ENCODE peak calls at places on chromosomes 12 and 14, in nine cellular contexts. One of them, this sample, is unnamed.

GRCh38 chr14:80378084-80378483 is 166.8 kb upstream of the DIO2 start:
- DNase-seq in uterus: no peak
- DNase-seq in lung: no peak
- DNase-seq in prostate gland: no peak
- DNase-seq in heart left ventricle: no peak
- DNase-seq in fibroblast of mammary gland: no peak
- DNase-seq in HL-60: no peak
- DNase-seq in HFFc6: no peak
- DNase-seq in HepG2: no peak
- DNase-seq in this sample: no peak

GRCh38 chr14:95597784-95598204 is 62.9 kb downstream of the GLRX5 start:
- DNase-seq in uterus: no peak
- DNase-seq in lung: no peak
- DNase-seq in prostate gland: no peak
- DNase-seq in heart left ventricle: no peak
- DNase-seq in fibroblast of mammary gland: peak
- DNase-seq in HL-60: no peak
- DNase-seq in HFFc6: peak
- DNase-seq in HepG2: no peak
- DNase-seq in this sample: no peak

GRCh38 chr12:47319746-47320145 is 240.0 kb upstream of the AMIGO2 start:
- DNase-seq in uterus: no peak
- DNase-seq in lung: no peak
- DNase-seq in prostate gland: no peak
- DNase-seq in heart left ventricle: no peak
- DNase-seq in fibroblast of mammary gland: no peak
- DNase-seq in HL-60: no peak
- DNase-seq in HFFc6: no peak
- DNase-seq in HepG2: no peak
- DNase-seq in this sample: no peak

GRCh38 chr14:28751467-28752058 is 15.0 kb upstream of the FOXG1 start:
- DNase-seq in uterus: no peak
- DNase-seq in lung: no peak
- DNase-seq in prostate gland: no peak
- DNase-seq in heart left ventricle: no peak
- DNase-seq in fibroblast of mammary gland: peak
- DNase-seq in HL-60: peak
- DNase-seq in HFFc6: peak
- DNase-seq in HepG2: peak
- DNase-seq in this sample: peak

GRCh38 chr14:52003324-52003723 is 14.0 kb downstream of the RTRAF start:
- DNase-seq in uterus: no peak
- DNase-seq in lung: no peak
- DNase-seq in prostate gland: no peak
- DNase-seq in heart left ventricle: no peak
- DNase-seq in fibroblast of mammary gland: peak
- DNase-seq in HL-60: no peak
- DNase-seq in HFFc6: no peak
- DNase-seq in HepG2: no peak
- DNase-seq in this sample: peak

GRCh38 chr14:85531594-85532391 is 1.8 kb downstream of the FLRT2 start:
- DNase-seq in uterus: peak
- DNase-seq in lung: peak
- DNase-seq in prostate gland: peak
- DNase-seq in heart left ventricle: peak
- DNase-seq in fibroblast of mammary gland: peak
- DNase-seq in HL-60: peak
- DNase-seq in HFFc6: peak
- DNase-seq in HepG2: no peak
- DNase-seq in this sample: peak

GRCh38 chr12:95863337-95863736 is 4.6 kb downstream of the SNRPF start:
- DNase-seq in uterus: no peak
- DNase-seq in lung: no peak
- DNase-seq in prostate gland: no peak
- DNase-seq in heart left ventricle: no peak
- DNase-seq in fibroblast of mammary gland: no peak
- DNase-seq in HL-60: no peak
- DNase-seq in HFFc6: no peak
- DNase-seq in HepG2: no peak
- DNase-seq in this sample: no peak

GRCh38 chr14:32367501-32367900 is 38.4 kb downstream of the AKAP6 start:
- DNase-seq in uterus: no peak
- DNase-seq in lung: no peak
- DNase-seq in prostate gland: no peak
- DNase-seq in heart left ventricle: no peak
- DNase-seq in fibroblast of mammary gland: peak
- DNase-seq in HL-60: no peak
- DNase-seq in HFFc6: no peak
- DNase-seq in HepG2: no peak
- DNase-seq in this sample: no peak

DNA sequence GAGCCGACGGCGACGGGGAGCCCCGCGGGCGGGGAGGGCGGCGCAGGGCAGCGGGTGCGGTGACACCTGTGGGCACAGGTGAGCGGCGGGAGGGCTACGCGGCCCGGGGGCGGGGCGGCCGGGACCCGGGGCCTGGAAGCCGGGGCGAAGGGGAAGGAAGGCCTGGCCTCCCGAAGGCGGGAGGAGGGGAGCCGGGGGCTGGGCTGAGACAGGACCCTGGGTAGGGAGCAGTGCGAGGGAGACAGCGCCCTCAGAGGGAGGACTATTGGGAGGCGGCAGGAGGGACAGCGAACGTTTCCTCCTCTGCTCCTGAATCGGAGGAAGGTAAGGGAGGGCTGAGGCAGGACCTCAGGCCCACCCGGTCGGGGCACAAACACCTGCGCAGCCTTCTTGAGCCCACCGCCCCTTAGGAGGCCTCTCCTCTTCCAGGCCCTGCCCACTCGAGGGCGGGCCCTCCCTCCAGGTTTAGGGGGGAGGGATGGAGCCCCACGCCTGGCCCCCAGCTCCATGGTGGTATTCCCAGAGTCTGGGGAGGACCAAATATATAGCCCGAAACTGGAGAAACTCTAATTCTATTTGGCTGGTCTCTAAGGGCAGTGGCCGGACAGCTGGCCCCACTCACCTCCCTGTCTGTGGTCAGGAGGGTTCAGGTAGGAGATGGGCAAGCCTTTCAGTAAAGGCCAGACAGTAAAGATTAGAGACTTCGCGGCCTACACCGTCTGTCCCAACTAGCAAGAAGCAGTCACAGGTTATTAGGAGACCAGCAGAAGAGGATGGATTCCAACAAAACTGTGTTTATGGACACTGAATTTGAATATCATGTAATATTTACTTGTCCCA is 509 bp downstream of the PLEKHG6 start:
- DNase-seq in uterus: no peak
- DNase-seq in lung: no peak
- DNase-seq in prostate gland: no peak
- DNase-seq in heart left ventricle: no peak
- DNase-seq in fibroblast of mammary gland: no peak
- DNase-seq in HL-60: no peak
- DNase-seq in HFFc6: no peak
- DNase-seq in HepG2: no peak
- DNase-seq in this sample: no peak
- TF ChIP-seq CTCF in uterus: no peak
- TF ChIP-seq CTCF in lung: no peak
- TF ChIP-seq CTCF in prostate gland: no peak
- TF ChIP-seq CTCF in heart left ventricle: no peak
- TF ChIP-seq CTCF in fibroblast of mammary gland: no peak
- TF ChIP-seq CTCF in HL-60: no peak
- TF ChIP-seq CTCF in HFFc6: no peak
- TF ChIP-seq CTCF in HepG2: peak
- TF ChIP-seq CTCF in this sample: no peak

GRCh38 chr12:97943359-97943758 is 480.8 kb downstream of the RMST start:
- DNase-seq in uterus: no peak
- DNase-seq in lung: no peak
- DNase-seq in prostate gland: no peak
- DNase-seq in heart left ventricle: no peak
- DNase-seq in fibroblast of mammary gland: peak
- DNase-seq in HL-60: no peak
- DNase-seq in HFFc6: no peak
- DNase-seq in HepG2: no peak
- DNase-seq in this sample: peak
- TF ChIP-seq CTCF in uterus: no peak
- TF ChIP-seq CTCF in lung: no peak
- TF ChIP-seq CTCF in prostate gland: peak
- TF ChIP-seq CTCF in heart left ventricle: no peak
- TF ChIP-seq CTCF in fibroblast of mammary gland: peak
- TF ChIP-seq CTCF in HL-60: no peak
- TF ChIP-seq CTCF in HFFc6: no peak
- TF ChIP-seq CTCF in HepG2: no peak
- TF ChIP-seq CTCF in this sample: peak

GRCh38 chr12:131116437-131117117 is 162.9 kb downstream of the ADGRD1 start:
- DNase-seq in uterus: peak
- DNase-seq in lung: no peak
- DNase-seq in prostate gland: no peak
- DNase-seq in heart left ventricle: peak
- DNase-seq in fibroblast of mammary gland: peak
- DNase-seq in HL-60: no peak
- DNase-seq in HFFc6: no peak
- DNase-seq in HepG2: no peak
- DNase-seq in this sample: no peak
- TF ChIP-seq CTCF in uterus: peak
- TF ChIP-seq CTCF in lung: no peak
- TF ChIP-seq CTCF in prostate gland: no peak
- TF ChIP-seq CTCF in heart left ventricle: no peak
- TF ChIP-seq CTCF in fibroblast of mammary gland: peak
- TF ChIP-seq CTCF in HL-60: peak
- TF ChIP-seq CTCF in HFFc6: no peak
- TF ChIP-seq CTCF in HepG2: peak
- TF ChIP-seq CTCF in this sample: no peak

GRCh38 chr12:70590051-70590450 is 47.2 kb downstream of the PTPRB start:
- DNase-seq in uterus: peak
- DNase-seq in lung: peak
- DNase-seq in prostate gland: peak
- DNase-seq in heart left ventricle: peak
- DNase-seq in fibroblast of mammary gland: peak
- DNase-seq in HL-60: peak
- DNase-seq in HFFc6: peak
- DNase-seq in HepG2: peak
- DNase-seq in this sample: peak
- TF ChIP-seq CTCF in uterus: peak
- TF ChIP-seq CTCF in lung: peak
- TF ChIP-seq CTCF in prostate gland: peak
- TF ChIP-seq CTCF in heart left ventricle: peak
- TF ChIP-seq CTCF in fibroblast of mammary gland: peak
- TF ChIP-seq CTCF in HL-60: peak
- TF ChIP-seq CTCF in HFFc6: peak
- TF ChIP-seq CTCF in HepG2: peak
- TF ChIP-seq CTCF in this sample: peak

DNA sequence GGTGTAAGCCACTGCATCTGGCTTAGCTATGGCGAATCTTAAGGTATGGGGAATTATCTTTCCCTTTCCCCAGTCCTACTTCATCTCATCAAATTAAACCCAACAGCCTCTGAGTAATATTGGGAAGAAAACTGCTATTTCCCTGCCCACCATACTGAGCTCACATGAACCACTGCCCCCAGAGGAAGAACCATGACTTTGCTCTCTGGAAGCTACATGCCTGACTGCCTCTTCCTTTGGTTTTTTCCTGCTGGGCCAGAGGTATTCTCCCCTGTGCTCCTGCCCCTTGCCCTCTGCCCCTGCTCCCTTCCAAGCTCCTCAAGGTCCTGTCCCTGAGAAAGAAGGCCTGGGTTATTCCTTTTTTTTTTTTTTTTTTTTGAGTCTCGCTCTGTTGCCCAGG is 15.2 kb downstream of the RILPL2 start:
- DNase-seq in uterus: no peak
- DNase-seq in lung: no peak
- DNase-seq in prostate gland: no peak
- DNase-seq in heart left ventricle: no peak
- DNase-seq in fibroblast of mammary gland: no peak
- DNase-seq in HL-60: no peak
- DNase-seq in HFFc6: no peak
- DNase-seq in HepG2: no peak
- DNase-seq in this sample: no peak
- TF ChIP-seq CTCF in uterus: no peak
- TF ChIP-seq CTCF in lung: no peak
- TF ChIP-seq CTCF in prostate gland: no peak
- TF ChIP-seq CTCF in heart left ventricle: no peak
- TF ChIP-seq CTCF in fibroblast of mammary gland: no peak
- TF ChIP-seq CTCF in HL-60: no peak
- TF ChIP-seq CTCF in HFFc6: no peak
- TF ChIP-seq CTCF in HepG2: no peak
- TF ChIP-seq CTCF in this sample: no peak

DNA sequence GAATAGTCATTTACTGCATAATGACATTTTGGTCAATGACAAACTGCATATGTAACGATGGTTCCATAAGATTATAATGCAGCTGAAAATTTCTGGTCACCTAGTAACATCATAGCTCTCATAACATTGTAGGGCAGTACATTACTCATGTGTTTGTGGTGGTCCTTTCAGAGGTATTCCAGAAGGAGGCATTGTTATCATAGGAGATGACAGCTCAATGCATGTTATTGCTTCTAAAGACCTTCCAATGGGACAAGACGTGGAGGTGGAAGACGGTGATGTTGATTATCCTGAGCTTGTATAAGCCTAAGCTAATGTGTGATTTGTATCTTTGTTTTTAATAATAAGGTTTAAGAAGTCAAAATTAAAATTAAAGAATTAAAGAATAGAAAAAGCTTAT is 43.8 kb upstream of the TSPAN11 start:
- DNase-seq in uterus: no peak
- DNase-seq in lung: no peak
- DNase-seq in prostate gland: no peak
- DNase-seq in heart left ventricle: no peak
- DNase-seq in fibroblast of mammary gland: peak
- DNase-seq in HL-60: no peak
- DNase-seq in HFFc6: no peak
- DNase-seq in HepG2: no peak
- DNase-seq in this sample: no peak
- TF ChIP-seq CTCF in uterus: no peak
- TF ChIP-seq CTCF in lung: no peak
- TF ChIP-seq CTCF in prostate gland: no peak
- TF ChIP-seq CTCF in heart left ventricle: no peak
- TF ChIP-seq CTCF in fibroblast of mammary gland: peak
- TF ChIP-seq CTCF in HL-60: no peak
- TF ChIP-seq CTCF in HFFc6: no peak
- TF ChIP-seq CTCF in HepG2: peak
- TF ChIP-seq CTCF in this sample: no peak

DNA sequence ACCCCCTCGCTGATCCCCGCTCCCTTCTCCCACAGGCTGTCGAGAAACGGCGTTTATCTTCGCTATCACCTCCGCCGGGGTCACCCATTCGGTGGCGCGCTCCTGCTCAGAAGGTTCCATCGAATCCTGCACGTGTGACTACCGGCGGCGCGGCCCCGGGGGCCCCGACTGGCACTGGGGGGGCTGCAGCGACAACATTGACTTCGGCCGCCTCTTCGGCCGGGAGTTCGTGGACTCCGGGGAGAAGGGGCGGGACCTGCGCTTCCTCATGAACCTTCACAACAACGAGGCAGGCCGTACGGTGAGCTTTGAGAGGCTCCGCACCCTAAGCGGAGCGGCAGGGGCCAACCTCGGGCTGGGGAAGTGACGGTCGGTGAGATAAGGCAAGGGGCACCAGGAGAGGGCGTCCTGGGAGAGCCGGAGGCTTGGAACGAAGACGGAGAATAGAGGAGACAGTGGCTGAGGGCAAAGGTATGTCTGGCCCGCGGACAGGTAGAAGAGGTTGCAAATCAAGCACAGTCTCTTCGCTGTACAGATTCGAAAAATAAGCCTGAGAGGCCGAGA is 2.3 kb downstream of the WNT1 start:
- DNase-seq in uterus: no peak
- DNase-seq in lung: no peak
- DNase-seq in prostate gland: no peak
- DNase-seq in heart left ventricle: no peak
- DNase-seq in fibroblast of mammary gland: no peak
- DNase-seq in HL-60: peak
- DNase-seq in HFFc6: no peak
- DNase-seq in HepG2: no peak
- DNase-seq in this sample: no peak
- TF ChIP-seq CTCF in uterus: no peak
- TF ChIP-seq CTCF in lung: no peak
- TF ChIP-seq CTCF in prostate gland: no peak
- TF ChIP-seq CTCF in heart left ventricle: no peak
- TF ChIP-seq CTCF in fibroblast of mammary gland: no peak
- TF ChIP-seq CTCF in HL-60: no peak
- TF ChIP-seq CTCF in HFFc6: no peak
- TF ChIP-seq CTCF in HepG2: peak
- TF ChIP-seq CTCF in this sample: no peak